ENCODE peak calls at places on chromosomes 2 and 18, in nine cellular contexts. Z is heart right ventricle, D is GM10248, Q is OCI-LY7, I is left ventricle myocardium inferior, X is body of pancreas, W is brain microvascular endothelial cell, B is colonic mucosa, L is RWPE1. T is an unnamed sample.

GRCh38 chr2:47558116-47559078 is 155.4 kb downstream of the MSH2 start:
- DNase-seq in L (no peak), I (no peak), Q (no peak), W (no peak), D (no peak), X (no peak), Z (peak; percentile 33), B (no peak), T (no peak)

GRCh38 chr2:8599421-8600242 is 82.2 kb upstream of the ID2 start:
- DNase-seq in Q (no peak), X (no peak), I (no peak), Z (no peak), W (no peak), L (no peak), D (no peak), B (no peak), T (no peak)

GRCh38 chr2:31397099-31397498 is 17.4 kb downstream of the XDH start:
- DNase-seq in Z (peak; percentile 58), X (peak; percentile 94), I (peak; percentile 64), D (no peak), B (no peak), W (no peak), Q (no peak), L (no peak), T (no peak)

GRCh38 chr2:10876394-10876793 is 35.3 kb upstream of the KCNF1 start:
- DNase-seq in Z (no peak), X (no peak), B (no peak), L (no peak), I (no peak), Q (no peak), W (no peak), D (no peak), T (no peak)

GRCh38 chr2:205769494-205769848 is 87.2 kb downstream of the NRP2 start:
- DNase-seq in X (no peak), L (no peak), Z (no peak), Q (no peak), I (no peak), D (no peak), B (no peak), W (peak; percentile 69), T (no peak)

GRCh38 chr2:232484628-232485332 is 2.9 kb downstream of the ECEL1 start:
- DNase-seq in D (no peak), Q (no peak), Z (no peak), W (no peak), X (no peak), B (no peak), L (no peak), I (peak; percentile 4), T (no peak)

GRCh38 chr2:207122914-207123744 is 42.6 kb downstream of the KLF7 start:
- DNase-seq in Q (no peak), D (no peak), Z (no peak), W (no peak), B (no peak), X (no peak), L (no peak), I (no peak), T (peak; percentile 14)

GRCh38 chr2:206614825-206615224 is 27.5 kb upstream of the FAM237A start:
- DNase-seq in W (peak; percentile 71), X (no peak), Q (no peak), B (no peak), I (no peak), D (no peak), Z (no peak), L (peak; percentile 66), T (peak; percentile 41)

GRCh38 chr18:66553824-66554223 is 50.1 kb downstream of the CDH19 start:
- DNase-seq in B (no peak), Z (no peak), D (no peak), I (no peak), Q (no peak), W (peak; percentile 7), L (no peak), X (no peak), T (no peak)

GRCh38 chr2:240949791-240950705 is 43.9 kb downstream of the CROCC2 start:
- DNase-seq in L (no peak), D (no peak), X (no peak), B (peak; percentile 13), I (peak; percentile 12), W (no peak), Q (no peak), Z (no peak), T (no peak)

GRCh38 chr2:236644067-236644466 is 74.4 kb downstream of the ACKR3 start:
- DNase-seq in Q (no peak), D (no peak), B (no peak), W (no peak), I (no peak), Z (no peak), L (no peak), X (no peak), T (no peak)

GRCh38 chr18:57837917-57838548 is 34.9 kb upstream of the ATP8B1 start:
- DNase-seq in Z (no peak), B (no peak), X (no peak), I (no peak), L (no peak), Q (no peak), D (peak; percentile 26), W (peak; percentile 83), T (no peak)

GRCh38 chr2:218826791-218827190 is 4.8 kb downstream of the PRKAG3 start:
- DNase-seq in L (no peak), D (no peak), W (no peak), I (no peak), B (no peak), Q (no peak), Z (no peak), X (no peak), T (no peak)

GRCh38 chr2:216765810-216766259 is 70.5 kb upstream of the IGFBP5 start:
- DNase-seq in W (no peak), Q (no peak), X (no peak), Z (peak; percentile 45), D (no peak), B (no peak), I (peak; percentile 33), L (no peak), T (no peak)

GRCh38 chr2:241724975-241725870 is 9.2 kb upstream of the D2HGDH start:
- DNase-seq in B (no peak), Q (no peak), I (no peak), L (no peak), D (no peak), Z (no peak), W (no peak), X (no peak), T (no peak)

DNA sequence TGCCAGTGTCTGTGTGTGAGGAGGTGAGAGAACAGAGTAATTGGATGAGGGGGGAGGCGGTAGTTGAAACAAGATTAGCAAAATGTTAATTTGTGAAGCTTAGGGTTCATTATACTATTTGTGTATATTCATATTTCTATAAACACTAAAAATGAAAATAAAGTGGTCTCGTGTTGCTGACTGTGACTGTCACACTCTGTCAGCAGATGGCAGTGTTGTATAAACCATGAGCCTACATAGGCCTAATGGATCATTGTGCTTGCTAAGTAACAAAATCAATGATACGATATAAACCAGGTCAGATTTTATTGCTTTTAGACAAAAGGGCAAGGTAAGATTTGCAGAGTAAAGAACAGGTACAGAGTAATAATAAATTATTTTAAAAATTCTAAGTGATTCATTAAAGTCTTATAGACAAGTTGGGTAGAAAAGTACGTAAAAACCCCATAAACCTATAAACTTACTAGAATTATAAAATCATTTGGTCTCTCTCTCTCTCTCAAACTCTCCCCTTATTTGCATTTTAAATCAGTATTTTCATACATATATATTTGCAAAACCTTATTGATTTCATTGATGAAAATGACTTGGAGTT is 182.7 kb downstream of the RPIA start:
- DNase-seq in W (peak; percentile 56), Z (no peak), X (peak; percentile 55), B (peak; percentile 39), D (no peak), Q (peak; percentile 72), I (no peak), L (peak; percentile 32), T (peak; percentile 60)
- TF ChIP-seq CTCF in W (peak; percentile 76), Z (peak; percentile 79), X (peak; percentile 76), B (peak; percentile 74), D (peak; percentile 37), Q (peak; percentile 87), I (peak; percentile 88), L (peak; percentile 74), T (no peak)

DNA sequence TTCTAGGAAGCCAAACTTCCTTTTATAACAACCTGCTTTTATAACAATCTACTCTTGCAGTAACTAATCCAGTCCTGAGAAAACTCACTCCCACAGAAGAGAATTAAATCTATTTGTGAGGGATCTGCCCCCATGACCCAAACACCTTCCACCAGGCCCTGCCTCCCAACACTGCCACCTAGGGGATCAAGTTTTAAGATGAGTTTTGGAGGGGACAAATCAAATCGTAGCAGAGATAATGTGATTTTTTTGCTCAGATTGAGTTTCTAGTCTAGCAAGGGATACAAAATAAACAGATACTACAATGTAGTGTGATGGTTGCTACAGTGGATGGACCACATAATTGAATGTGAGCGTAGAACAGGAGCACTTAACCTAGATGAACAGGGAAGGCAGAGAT is 52.2 kb downstream of the NCOA1 start:
- DNase-seq in I (no peak), B (peak; percentile 24), W (no peak), L (no peak), D (no peak), Z (no peak), X (no peak), Q (peak; percentile 22), T (no peak)
- TF ChIP-seq CTCF in I (peak; percentile 38), B (no peak), W (peak; percentile 20), L (no peak), D (no peak), Z (no peak), X (peak; percentile 5), Q (peak; percentile 82), T (no peak)

GRCh38 chr2:19857806-19858205 is 44.0 kb downstream of the TTC32 start:
- DNase-seq in L (no peak), W (no peak), X (no peak), B (no peak), Q (no peak), I (no peak), Z (no peak), D (no peak), T (no peak)

GRCh38 chr2:19857100-19857499 is 44.7 kb downstream of the TTC32 start:
- DNase-seq in X (no peak), Q (no peak), D (no peak), B (no peak), L (no peak), I (no peak), Z (no peak), W (no peak), T (no peak)

GRCh38 chr2:19854596-19855235 is 47.1 kb downstream of the TTC32 start:
- DNase-seq in Z (no peak), D (no peak), Q (no peak), I (no peak), X (no peak), B (no peak), W (no peak), L (no peak), T (no peak)

GRCh38 chr2:19859565-19859964 is 42.2 kb downstream of the TTC32 start:
- DNase-seq in I (no peak), Z (no peak), Q (no peak), W (no peak), L (no peak), D (no peak), X (no peak), B (no peak), T (no peak)

GRCh38 chr2:19855528-19856431 is 46.0 kb downstream of the TTC32 start:
- DNase-seq in D (no peak), W (no peak), Q (no peak), L (no peak), X (no peak), Z (no peak), B (no peak), I (no peak), T (no peak)
- TF ChIP-seq CTCF in D (no peak), W (no peak), Q (no peak), L (no peak), X (no peak), Z (no peak), B (no peak), I (no peak), T (no peak)

GRCh38 chr2:6828299-6828584 is 37.5 kb downstream of the CMPK2 start:
- DNase-seq in Z (no peak), I (no peak), L (no peak), B (no peak), X (no peak), W (no peak), Q (peak; percentile 66), D (no peak), T (no peak)
- TF ChIP-seq CTCF in Z (peak; percentile 62), I (peak; percentile 67), L (no peak), B (peak; percentile 12), X (peak; percentile 35), W (peak; percentile 41), Q (peak; percentile 85), D (peak; percentile 18), T (no peak)